ENCODE peak calls at places on chromosomes 12 and 14, in five cellular contexts. J is mesendoderm, T is AG04450, S is left ventricle myocardium inferior, O is small intestine. C is an unnamed sample.
A peak's percentile ranks its signal among the peaks of the same experiment; 100 is the strongest.

GRCh38 chr14:22520786-22521185 is 68.2 kb downstream of the DAD1 start:
- DNase-seq in J (no peak), T (no peak), S (no peak), O (no peak), C (no peak)

GRCh38 chr14:102075155-102075554 is 11.7 kb downstream of the HSP90AA1 start:
- DNase-seq in J (no peak), T (no peak), S (no peak), O (no peak), C (no peak)

GRCh38 chr12:77888611-77889010 is 57.9 kb downstream of the NAV3 start:
- DNase-seq in J (no peak), T (peak; percentile 29), S (no peak), O (peak; percentile 66), C (peak; percentile 75)

GRCh38 chr14:88323086-88323519 is at the start of gene KCNK10:
- DNase-seq in J (no peak), T (no peak), S (no peak), O (no peak), C (no peak)

GRCh38 chr14:91105673-91106072 is 8.2 kb upstream of the DGLUCY start:
- DNase-seq in J (no peak), T (no peak), S (no peak), O (no peak), C (no peak)

GRCh38 chr14:103803661-103804060 is 43.7 kb downstream of the PPP1R13B start:
- DNase-seq in J (no peak), T (no peak), S (no peak), O (no peak), C (peak; percentile 56)

GRCh38 chr12:89016970-89017778 is 335.1 kb downstream of the DUSP6 start:
- DNase-seq in J (peak; percentile 73), T (peak; percentile 46), S (peak; percentile 13), O (peak; percentile 74), C (no peak)

GRCh38 chr12:2654311-2654710 is 140.5 kb upstream of the FKBP4 start:
- DNase-seq in J (no peak), T (no peak), S (no peak), O (no peak), C (no peak)

GRCh38 chr14:95058491-95058890 is 98.8 kb downstream of the DICER1 start:
- DNase-seq in J (no peak), T (no peak), S (no peak), O (no peak), C (no peak)

GRCh38 chr12:122129131-122129530 is 44.9 kb downstream of the IL31 start:
- DNase-seq in J (no peak), T (no peak), S (no peak), O (no peak), C (no peak)

GRCh38 chr14:105853907-105854599 is 327.7 kb downstream of the TMEM121 start:
- DNase-seq in J (no peak), T (no peak), S (peak; percentile 5), O (no peak), C (no peak)

GRCh38 chr14:59463773-59464650 is 1.2 kb downstream of the GPR135 start:
- DNase-seq in J (peak; percentile 39), T (no peak), S (peak; percentile 22), O (peak; percentile 9), C (no peak)

GRCh38 chr14:85281921-85282320 is 248.0 kb upstream of the FLRT2 start:
- DNase-seq in J (no peak), T (no peak), S (no peak), O (no peak), C (no peak)

GRCh38 chr12:75656650-75657049 is 145.2 kb upstream of the KRR1 start:
- DNase-seq in J (peak; percentile 86), T (peak; percentile 76), S (no peak), O (no peak), C (peak; percentile 99)

GRCh38 chr14:40581264-40581663 is 1025.4 kb upstream of the LRFN5 start:
- DNase-seq in J (peak; percentile 53), T (no peak), S (no peak), O (no peak), C (no peak)

GRCh38 chr12:65948320-65949008 is 124.2 kb downstream of the HMGA2 start:
- DNase-seq in J (no peak), T (peak; percentile 84), S (peak; percentile 57), O (no peak), C (peak; percentile 79)

GRCh38 chr12:45887544-45887943 is 102.8 kb downstream of the SCAF11 start:
- DNase-seq in J (peak; percentile 54), T (no peak), S (no peak), O (no peak), C (no peak)

GRCh38 chr14:68309631-68310030 is 483.2 kb downstream of the ZFP36L1 start:
- DNase-seq in J (no peak), T (no peak), S (no peak), O (no peak), C (no peak)

GRCh38 chr12:108597559-108598471 is at the start of gene TMEM119:
- DNase-seq in J (no peak), T (no peak), S (peak; percentile 39), O (no peak), C (no peak)

GRCh38 chr14:39247256-39247655 is 13.5 kb downstream of the MIA2 start:
- DNase-seq in J (no peak), T (peak; percentile 78), S (no peak), O (no peak), C (peak; percentile 60)

GRCh38 chr12:47819902-47820630 is at the start of gene HDAC7:
- DNase-seq in J (peak; percentile 95), T (no peak), S (peak; percentile 94), O (peak; percentile 59), C (no peak)

GRCh38 chr12:123506059-123506842 is 27.3 kb downstream of the RILPL1 start:
- DNase-seq in J (no peak), T (no peak), S (no peak), O (no peak), C (no peak)

GRCh38 chr14:100904307-100905019 is 941 bp upstream of the RTL1 start:
- DNase-seq in J (peak; percentile 82), T (no peak), S (no peak), O (no peak), C (no peak)

GRCh38 chr14:100902295-100902694 is 1.2 kb downstream of the RTL1 start:
- DNase-seq in J (peak; percentile 80), T (no peak), S (no peak), O (no peak), C (no peak)

GRCh38 chr14:100902792-100903191 is 730 bp downstream of the RTL1 start:
- DNase-seq in J (peak; percentile 54), T (no peak), S (no peak), O (no peak), C (no peak)

GRCh38 chr14:100905166-100905565 is 1.6 kb upstream of the RTL1 start:
- DNase-seq in J (no peak), T (no peak), S (no peak), O (no peak), C (no peak)

DNA sequence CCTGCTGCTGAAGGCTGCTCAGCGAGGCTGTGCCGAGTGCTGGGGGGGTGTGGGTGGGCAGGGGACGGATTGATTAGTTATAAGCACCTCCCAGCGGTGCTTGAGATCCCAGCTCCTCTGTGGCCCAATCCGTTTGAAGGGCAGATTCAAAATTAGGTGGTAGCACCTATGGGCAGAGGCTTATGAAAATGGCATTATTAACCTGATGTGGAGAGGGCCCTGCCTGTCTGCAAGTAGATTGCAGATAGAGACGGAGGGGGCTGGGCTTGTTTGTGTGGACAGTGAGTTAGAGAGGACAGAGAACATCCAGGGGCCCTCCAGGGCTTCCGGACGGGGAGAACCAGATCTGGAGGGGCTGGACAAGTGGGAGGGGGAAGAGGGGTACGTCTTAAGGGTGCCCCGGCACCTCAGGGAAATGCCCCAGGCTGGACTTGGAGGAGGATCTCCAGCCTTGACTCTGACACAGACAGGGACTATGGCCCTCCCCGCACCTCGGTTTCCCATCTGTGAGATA is at the start of gene RTL1:
- DNase-seq in J (no peak), T (no peak), S (no peak), O (no peak), C (no peak)
- H3K27ac ChIP-seq in J (no peak within 1 kb of the TSS), T (no peak within 1 kb of the TSS), S (no peak within 1 kb of the TSS), O (no peak within 1 kb of the TSS), C (no peak within 1 kb of the TSS)

GRCh38 chr14:64442300-64442988 is 22.9 kb upstream of the AKAP5 start:
- DNase-seq in J (no peak), T (no peak), S (peak; percentile 25), O (no peak), C (no peak)

GRCh38 chr14:64447890-64448667 is 17.2 kb upstream of the AKAP5 start:
- DNase-seq in J (peak; percentile 18), T (no peak), S (no peak), O (peak; percentile 12), C (no peak)

GRCh38 chr14:64440494-64440893 is 24.8 kb upstream of the AKAP5 start:
- DNase-seq in J (no peak), T (no peak), S (no peak), O (no peak), C (no peak)

GRCh38 chr14:64444140-64444539 is 21.2 kb upstream of the AKAP5 start:
- DNase-seq in J (no peak), T (no peak), S (no peak), O (no peak), C (no peak)

DNA sequence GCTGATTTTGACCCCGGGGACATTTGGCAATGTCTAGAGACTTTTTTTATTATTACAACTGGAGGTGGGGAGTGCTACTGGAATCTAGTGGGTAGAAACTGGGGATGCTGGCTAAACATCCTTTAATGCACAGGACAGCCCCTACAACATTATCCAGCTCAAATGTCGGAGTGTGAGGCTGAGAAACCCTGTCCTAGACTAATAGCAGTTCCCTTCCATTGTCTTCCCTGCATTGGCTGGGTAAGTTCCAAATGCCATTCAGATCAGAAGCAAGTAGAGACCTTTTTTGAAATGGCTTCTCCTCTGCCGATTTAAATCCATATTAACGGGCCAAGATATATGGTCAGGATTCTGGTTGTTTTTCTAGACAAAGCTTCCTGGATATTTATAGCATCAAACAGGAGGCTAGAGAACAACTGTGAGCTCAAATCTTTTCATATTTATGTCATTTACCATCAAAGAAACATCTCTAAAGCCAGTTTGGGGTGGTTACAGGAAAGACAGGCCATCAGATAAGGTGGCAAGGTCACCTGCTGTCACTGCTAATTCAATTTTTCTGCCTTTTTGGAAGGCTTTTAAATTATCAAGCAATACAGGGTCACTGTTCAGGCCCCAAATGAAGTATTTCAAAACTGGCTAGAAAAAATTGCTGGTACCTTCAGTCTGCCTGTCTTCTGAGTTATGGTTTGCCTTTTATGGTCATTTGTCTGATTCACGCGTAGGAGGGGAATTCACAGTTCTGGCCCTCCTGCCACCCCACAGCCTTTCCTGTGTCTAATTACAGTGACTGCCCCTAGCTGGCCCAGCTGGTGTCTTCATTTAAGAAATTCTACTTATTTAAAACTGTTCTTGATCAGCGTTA is 20.1 kb upstream of the AKAP5 start:
- DNase-seq in J (peak; percentile 48), T (peak; percentile 42), S (no peak), O (peak; percentile 18), C (no peak)
- H3K27ac ChIP-seq in J (peak overlapping the region; percentile 87), T (peak overlapping the region; percentile 80), S (no peak overlapping the region), O (peak overlapping the region; percentile 30), C (no peak overlapping the region)

DNA sequence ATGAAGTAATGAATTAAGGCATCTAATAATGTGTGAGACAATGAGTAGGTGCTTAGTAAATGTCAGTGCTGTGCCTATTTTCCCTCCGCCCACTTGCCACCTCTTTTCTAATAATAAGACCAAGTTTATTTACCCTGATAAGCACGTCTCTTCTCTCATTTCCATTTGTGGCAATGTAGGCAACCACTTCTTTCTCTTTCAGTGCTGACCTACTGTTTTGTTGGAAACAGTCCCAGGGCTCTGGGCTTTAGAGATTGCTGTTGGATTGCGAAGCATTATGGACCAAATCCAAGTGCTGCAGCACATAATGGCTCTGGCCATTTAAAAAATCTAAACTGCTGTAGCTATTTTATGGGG is 141.3 kb upstream of the PLEKHG7 start:
- DNase-seq in J (no peak), T (peak; percentile 79), S (no peak), O (peak; percentile 45), C (no peak)
- H3K27ac ChIP-seq in J (no peak overlapping the region), T (no peak overlapping the region), S (peak overlapping the region; percentile 76), O (no peak overlapping the region), C (no peak overlapping the region)

GRCh38 chr14:27256805-27257204 is 659.0 kb upstream of the NOVA1 start:
- DNase-seq in J (no peak), T (no peak), S (no peak), O (no peak), C (no peak)

GRCh38 chr14:27253946-27254345 is 656.1 kb upstream of the NOVA1 start:
- DNase-seq in J (no peak), T (no peak), S (no peak), O (no peak), C (no peak)
- H3K27ac ChIP-seq in J (no peak overlapping the region), T (no peak overlapping the region), S (peak overlapping the region; percentile 32), O (no peak overlapping the region), C (no peak overlapping the region)